ENCODE peak calls at places on chromosomes 6 and 20, in four cellular contexts. Y, Z, U and J are unnamed samples.

GRCh38 chr6:84449220-84449619 is 221.8 kb upstream of the CEP162 start:
- DNase-seq in Y (no peak), Z (no peak), U (no peak), J (no peak)

GRCh38 chr6:48449002-48449401 is 338.0 kb upstream of the PTCHD4 start:
- DNase-seq in Y (no peak), Z (no peak), U (no peak), J (no peak)

GRCh38 chr6:152636675-152637421 is at the start of gene SYNE1:
- DNase-seq in Y (no peak), Z (peak; percentile 64), U (peak; percentile 57), J (no peak)

GRCh38 chr6:30670760-30671527 is 1.9 kb downstream of the DHX16 start:
- DNase-seq in Y (peak; percentile 45), Z (no peak), U (no peak), J (no peak)

GRCh38 chr6:137290601-137291261 is 71.5 kb upstream of the IFNGR1 start:
- DNase-seq in Y (no peak), Z (no peak), U (no peak), J (no peak)

GRCh38 chr6:105591053-105591452 is 188.2 kb upstream of the PREP start:
- DNase-seq in Y (no peak), Z (no peak), U (no peak), J (no peak)

GRCh38 chr6:168132531-168133184 is 53.6 kb upstream of the FRMD1 start:
- DNase-seq in Y (peak; percentile 53), Z (peak; percentile 45), U (peak; percentile 58), J (no peak)

GRCh38 chr6:135251964-135252429 is 70.9 kb downstream of the MYB start:
- DNase-seq in Y (peak; percentile 83), Z (no peak), U (no peak), J (peak; percentile 18)

DNA sequence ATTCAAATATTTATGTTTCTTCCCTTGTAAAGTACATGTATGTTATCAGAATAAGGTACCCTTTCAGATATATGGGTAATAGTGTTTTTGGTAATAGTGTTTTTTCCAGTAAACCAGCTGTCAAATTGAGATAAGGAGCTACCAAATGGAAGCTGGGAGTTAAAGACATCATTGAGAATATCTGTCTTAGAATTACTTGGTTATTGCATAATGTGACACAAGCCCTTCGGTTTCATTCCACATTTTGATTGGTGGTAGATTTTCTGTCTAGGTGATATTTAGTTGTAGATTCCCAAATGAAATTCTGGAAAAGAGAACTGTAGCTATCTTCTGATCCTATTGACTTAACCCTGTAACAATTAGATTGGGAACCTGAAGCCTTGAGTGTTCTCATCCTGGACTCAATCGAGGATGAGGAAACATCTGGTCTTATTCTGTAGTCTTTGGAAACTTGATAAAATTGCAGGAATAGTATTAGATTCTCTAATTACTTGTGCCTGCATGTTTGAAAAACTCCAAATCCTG is 75.1 kb upstream of the SYNJ2 start:
- DNase-seq in Y (no peak), Z (no peak), U (no peak), J (no peak)
- TF ChIP-seq EP300 in Y (no peak), Z (no peak), U (no peak), J (no peak)

GRCh38 chr6:52076791-52077179 is 10.6 kb downstream of the PKHD1 start:
- DNase-seq in Y (no peak), Z (no peak), U (no peak), J (no peak)
- H3K27ac ChIP-seq in Y (no peak overlapping the region), Z (no peak overlapping the region), U (no peak overlapping the region), J (no peak overlapping the region)

DNA sequence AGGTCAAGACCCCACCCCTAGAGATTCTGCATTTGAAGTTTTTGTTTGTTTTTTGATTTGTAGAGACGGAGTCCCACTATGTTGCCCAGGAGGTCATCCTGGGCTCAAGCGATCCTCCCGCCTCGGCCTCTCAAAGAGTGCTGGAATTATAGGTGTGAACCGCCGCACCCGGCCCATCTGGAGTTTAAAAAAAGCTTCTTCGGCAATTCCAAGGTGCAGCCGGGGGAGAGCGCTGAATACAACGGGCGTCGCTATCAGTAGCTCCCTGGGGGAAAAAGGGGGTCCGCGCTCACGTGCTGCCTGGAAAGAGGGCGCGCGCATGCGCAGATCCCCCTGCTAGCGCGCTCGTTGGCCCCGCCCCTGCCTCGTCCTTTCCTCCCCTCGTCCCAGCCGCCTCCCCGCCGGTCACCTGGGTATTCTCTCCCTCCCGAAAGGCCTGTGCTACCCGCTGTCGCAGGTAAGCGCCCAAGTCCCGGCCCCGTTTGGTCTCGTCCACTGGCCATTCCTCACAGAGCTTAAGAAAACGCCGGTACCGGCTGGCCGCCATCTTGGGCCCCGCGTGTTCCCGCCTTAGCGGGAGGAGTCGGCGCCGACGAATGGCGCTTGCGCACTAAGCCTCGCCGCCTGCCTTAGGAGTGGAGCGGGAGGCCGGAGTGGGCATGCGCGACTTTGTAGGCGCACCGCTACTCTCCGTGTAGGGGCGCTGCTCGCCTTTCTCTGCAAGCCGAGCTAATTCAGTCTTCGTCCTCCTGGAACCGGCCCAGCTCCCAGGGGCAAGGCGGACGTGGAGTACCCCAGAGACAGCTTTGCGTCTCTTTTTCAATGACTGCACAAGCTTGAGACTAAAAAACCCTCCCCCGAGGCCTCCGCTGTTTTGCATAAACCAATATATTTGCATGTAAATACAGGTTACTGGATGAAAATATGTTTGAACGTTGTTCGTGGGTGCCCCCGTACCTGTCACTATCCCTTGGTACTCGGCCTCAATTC is at the start of gene UQCC2:
- DNase-seq in Y (peak; percentile 95), Z (peak; percentile 98), U (peak; percentile 98), J (peak; percentile 98)
- TF ChIP-seq EP300 in Y (no peak), Z (no peak), U (no peak), J (no peak)

DNA sequence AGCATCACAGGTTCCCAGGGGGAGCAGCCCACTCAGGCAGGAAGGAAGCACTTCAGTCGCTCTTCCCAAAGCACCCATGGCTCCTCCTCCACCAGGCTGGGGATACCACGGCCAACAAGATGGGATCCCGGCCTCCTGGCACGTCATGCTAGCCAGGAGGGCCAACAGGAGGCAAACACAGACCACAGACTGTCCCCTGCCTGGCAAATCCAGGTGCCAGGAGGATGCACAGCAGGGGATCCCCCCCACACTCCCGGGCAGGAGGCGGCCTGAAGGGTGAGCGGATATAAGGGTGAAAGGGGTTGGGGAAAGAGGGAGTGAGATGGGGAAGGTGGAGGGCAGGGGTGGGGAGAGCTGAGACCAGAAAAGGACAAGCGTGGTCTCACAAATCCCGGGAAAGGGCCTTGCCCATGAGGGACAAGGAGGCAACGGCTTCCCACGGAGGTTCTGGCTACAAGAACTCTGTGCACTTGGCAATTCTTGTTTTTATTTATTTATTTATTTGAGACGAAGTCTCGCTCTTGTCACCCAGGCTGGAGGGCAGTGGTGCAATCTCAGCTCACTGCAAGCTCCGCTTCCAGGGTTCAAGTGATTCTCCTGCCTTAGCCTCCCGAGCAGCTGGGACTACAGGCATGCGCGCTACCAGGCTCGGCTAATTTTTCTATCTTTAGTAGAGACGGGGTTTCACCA is 7.2 kb downstream of the PXDC1 start:
- DNase-seq in Y (no peak), Z (no peak), U (no peak), J (peak; percentile 7)
- H3K27ac ChIP-seq in Y (no peak overlapping the region), Z (no peak overlapping the region), U (peak overlapping the region; percentile 72), J (peak overlapping the region; percentile 78)

GRCh38 chr20:44695295-44696230 is 19.6 kb upstream of the CCN5 start:
- DNase-seq in Y (no peak), Z (no peak), U (no peak), J (no peak)
- TF ChIP-seq EP300 in Y (no peak), Z (no peak), U (no peak), J (no peak)

GRCh38 chr20:47204008-47204745 is 152.3 kb downstream of the ZMYND8 start:
- DNase-seq in Y (no peak), Z (no peak), U (peak; percentile 39), J (no peak)
- H3K27ac ChIP-seq in Y (no peak overlapping the region), Z (no peak overlapping the region), U (no peak overlapping the region), J (no peak overlapping the region)